ENCODE peak calls at places on chromosomes 5 and 9, in six cellular contexts. J is GM23248; X is aorta; M is transverse colon; D is CD8-positive, alpha-beta T cell; B is astrocyte. Y is an unnamed sample.

GRCh38 chr5:33260098-33260497 is 180.7 kb upstream of the TARS1 start:
- DNase-seq in J (peak; percentile 70), D (no peak), X (no peak), B (peak; percentile 45), M (no peak), Y (no peak)

GRCh38 chr9:34556951-34557350 is 32.6 kb downstream of the CNTFR start:
- DNase-seq in D (no peak), X (peak; percentile 15), B (no peak), J (no peak), M (no peak), Y (no peak)

GRCh38 chr9:127958728-127959127 is 21.1 kb upstream of the DPM2 start:
- DNase-seq in D (no peak), X (no peak), M (no peak), J (no peak), B (no peak), Y (no peak)

GRCh38 chr9:114592356-114592755 is 4.8 kb downstream of the ATP6V1G1 start:
- DNase-seq in B (no peak), J (peak; percentile 49), X (no peak), M (peak; percentile 37), D (peak; percentile 31), Y (no peak)

GRCh38 chr5:6962256-6962655 is 249.0 kb downstream of the TENT4A start:
- DNase-seq in M (no peak), J (no peak), B (no peak), D (no peak), X (no peak), Y (no peak)

GRCh38 chr5:90545511-90545910 is 13.1 kb upstream of the ADGRV1 start:
- DNase-seq in M (no peak), X (no peak), J (no peak), D (no peak), B (no peak), Y (no peak)

GRCh38 chr9:96217358-96217755 is 84.6 kb downstream of the HSD17B3 start:
- DNase-seq in J (no peak), X (no peak), D (no peak), B (no peak), M (peak; percentile 13), Y (peak; percentile 70)

GRCh38 chr5:176609724-176610429 is at the start of gene GPRIN1:
- DNase-seq in D (no peak), X (peak; percentile 85), M (peak; percentile 44), B (no peak), J (peak; percentile 80), Y (peak; percentile 85)

GRCh38 chr9:36755019-36755418 is 182.3 kb downstream of the MELK start:
- DNase-seq in X (no peak), M (no peak), J (no peak), B (no peak), D (no peak), Y (no peak)

GRCh38 chr5:139181835-139182452 is 16.2 kb downstream of the SIL1 start:
- DNase-seq in M (peak; percentile 39), B (peak; percentile 61), X (no peak), J (peak; percentile 65), D (no peak), Y (peak; percentile 39)

GRCh38 chr9:32524558-32525461 is 1.2 kb downstream of the RIGI start:
- DNase-seq in X (no peak), D (no peak), J (peak; percentile 25), B (peak; percentile 9), M (no peak), Y (no peak)

GRCh38 chr5:97162045-97162444 is 19.6 kb upstream of the LIX1 start:
- DNase-seq in M (peak; percentile 77), J (peak; percentile 72), B (peak; percentile 57), D (no peak), X (no peak), Y (peak; percentile 85)

GRCh38 chr9:77512876-77513275 is 135.2 kb downstream of the GNA14 start:
- DNase-seq in X (no peak), M (no peak), B (no peak), J (no peak), D (no peak), Y (peak; percentile 25)

GRCh38 chr5:98781520-98781919 is 8.1 kb downstream of the RGMB start:
- DNase-seq in M (no peak), J (peak; percentile 40), D (no peak), B (no peak), X (no peak), Y (no peak)

GRCh38 chr5:98780390-98780789 is 6.9 kb downstream of the RGMB start:
- DNase-seq in D (no peak), J (peak; percentile 54), M (no peak), B (peak; percentile 45), X (no peak), Y (no peak)

GRCh38 chr5:98781964-98782363 is 8.5 kb downstream of the RGMB start:
- DNase-seq in J (peak; percentile 29), M (no peak), D (no peak), X (no peak), B (no peak), Y (no peak)

GRCh38 chr5:98777295-98777694 is 3.8 kb downstream of the RGMB start:
- DNase-seq in B (no peak), J (peak; percentile 41), X (no peak), D (no peak), M (no peak), Y (no peak)

DNA sequence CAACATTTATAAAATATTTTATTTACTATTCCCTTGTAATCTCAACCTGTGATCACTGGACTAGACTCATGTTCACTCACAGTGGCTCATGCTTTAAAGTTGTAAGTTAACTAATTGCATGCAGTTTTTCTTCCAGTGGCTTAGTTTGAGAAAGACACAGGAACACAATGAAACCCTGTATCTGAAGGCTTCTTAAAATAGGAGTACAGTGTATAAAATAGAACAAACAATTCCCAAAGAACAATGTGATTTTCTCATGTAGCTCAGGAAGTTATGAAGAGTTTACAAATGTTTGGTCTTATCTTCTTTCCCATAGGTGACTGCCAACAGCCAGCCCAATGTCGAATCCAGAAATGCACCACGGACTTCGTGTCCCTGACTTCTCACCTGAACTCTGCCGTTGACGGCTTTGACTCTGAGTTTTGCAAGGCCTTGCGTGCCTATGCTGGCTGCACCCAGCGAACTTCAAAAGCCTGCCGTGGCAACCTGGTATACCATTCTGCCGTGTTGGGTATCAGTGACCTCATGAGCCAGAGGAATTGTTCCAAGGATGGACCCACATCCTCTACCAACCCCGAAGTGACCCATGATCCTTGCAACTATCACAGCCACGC is 5.9 kb downstream of the RGMB start:
- DNase-seq in J (peak; percentile 44), D (no peak), M (peak; percentile 47), X (no peak), B (no peak), Y (no peak)
- H3K27ac ChIP-seq in J (peak overlapping the region; percentile 94), D (no peak overlapping the region), M (peak overlapping the region; percentile 91), X (no peak overlapping the region), B (no peak overlapping the region), Y (no peak overlapping the region)

DNA sequence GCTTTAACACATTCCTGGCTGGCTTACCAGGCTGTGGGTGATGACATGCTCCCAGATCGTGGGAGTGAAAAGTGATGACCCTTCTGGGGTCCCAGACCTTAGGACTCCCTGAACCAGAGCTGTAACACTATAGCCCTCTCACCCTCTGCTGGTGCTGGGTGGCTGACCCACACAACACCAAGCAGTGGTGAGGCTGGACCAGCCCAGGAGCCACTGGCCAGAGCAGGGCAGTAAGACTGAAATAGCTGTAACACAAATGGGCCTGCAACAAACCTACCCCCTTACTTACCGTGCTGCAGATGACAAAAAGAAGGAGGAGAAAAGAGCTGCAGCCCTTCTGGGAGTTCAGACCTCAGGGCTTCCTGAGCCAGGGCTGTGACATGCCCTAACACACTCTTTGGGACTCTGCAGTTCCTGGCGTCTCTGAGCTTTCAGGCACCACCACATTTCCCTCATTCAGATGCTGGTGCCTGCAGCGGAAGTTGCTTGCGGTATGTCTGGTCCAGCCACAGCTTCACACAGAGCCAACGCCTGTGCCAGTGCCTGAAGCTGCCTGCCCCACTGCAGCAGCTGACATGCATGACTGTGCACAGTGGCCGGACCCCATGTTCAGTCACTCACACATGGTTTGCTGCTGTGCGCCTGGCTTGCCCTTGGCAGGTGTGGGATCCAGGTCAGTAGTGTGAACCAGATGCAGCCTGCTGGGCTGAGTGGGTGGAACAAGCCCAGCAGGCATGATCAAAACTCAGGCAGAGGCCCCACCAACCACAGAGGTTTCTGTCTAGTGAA is 1247.4 kb downstream of the EFNA5 start:
- DNase-seq in X (no peak), J (no peak), D (no peak), M (no peak), B (no peak), Y (no peak)
- H3K27ac ChIP-seq in X (no peak overlapping the region), J (no peak overlapping the region), D (no peak overlapping the region), M (no peak overlapping the region), B (no peak overlapping the region), Y (no peak overlapping the region)

GRCh38 chr5:14834062-14834461 is 37.5 kb downstream of the ANKH start:
- DNase-seq in B (no peak), X (no peak), J (no peak), D (no peak), M (no peak), Y (no peak)
- H3K27ac ChIP-seq in B (no peak overlapping the region), X (no peak overlapping the region), J (no peak overlapping the region), D (no peak overlapping the region), M (no peak overlapping the region), Y (no peak overlapping the region)

DNA sequence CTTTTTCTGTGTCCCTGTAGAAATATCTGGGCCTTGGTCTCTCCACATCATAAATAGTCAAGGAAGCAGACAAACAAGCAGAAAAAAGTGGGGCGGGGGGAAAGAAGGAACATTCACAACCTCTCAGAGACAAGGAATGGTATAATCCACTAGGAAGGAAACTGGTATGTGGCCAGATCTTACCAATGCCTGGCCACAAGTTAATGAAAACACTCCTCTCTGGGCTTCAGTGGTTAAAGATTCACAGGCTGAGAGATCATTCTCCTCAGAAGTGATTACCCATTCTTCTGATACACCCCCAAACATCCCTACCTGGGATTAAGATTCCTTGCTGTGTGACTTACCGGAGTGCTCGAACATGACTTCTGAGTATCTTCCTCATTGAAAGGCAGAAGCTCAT is 290.6 kb downstream of the MARCHF11 start:
- DNase-seq in X (no peak), J (no peak), B (no peak), M (no peak), D (no peak), Y (no peak)
- H3K27ac ChIP-seq in X (no peak overlapping the region), J (no peak overlapping the region), B (no peak overlapping the region), M (no peak overlapping the region), D (no peak overlapping the region), Y (no peak overlapping the region)

GRCh38 chr5:3346111-3346820 is 249.4 kb upstream of the IRX1 start:
- DNase-seq in M (no peak), B (no peak), J (no peak), D (no peak), X (peak; percentile 73), Y (no peak)

GRCh38 chr5:3348576-3349535 is 246.8 kb upstream of the IRX1 start:
- DNase-seq in J (no peak), B (no peak), D (no peak), M (no peak), X (peak; percentile 57), Y (no peak)

GRCh38 chr5:3349704-3350565 is 245.7 kb upstream of the IRX1 start:
- DNase-seq in B (no peak), D (no peak), J (no peak), X (peak; percentile 39), M (no peak), Y (no peak)

GRCh38 chr5:3345195-3345594 is 250.4 kb upstream of the IRX1 start:
- DNase-seq in M (no peak), J (no peak), B (no peak), D (no peak), X (peak; percentile 52), Y (no peak)

DNA sequence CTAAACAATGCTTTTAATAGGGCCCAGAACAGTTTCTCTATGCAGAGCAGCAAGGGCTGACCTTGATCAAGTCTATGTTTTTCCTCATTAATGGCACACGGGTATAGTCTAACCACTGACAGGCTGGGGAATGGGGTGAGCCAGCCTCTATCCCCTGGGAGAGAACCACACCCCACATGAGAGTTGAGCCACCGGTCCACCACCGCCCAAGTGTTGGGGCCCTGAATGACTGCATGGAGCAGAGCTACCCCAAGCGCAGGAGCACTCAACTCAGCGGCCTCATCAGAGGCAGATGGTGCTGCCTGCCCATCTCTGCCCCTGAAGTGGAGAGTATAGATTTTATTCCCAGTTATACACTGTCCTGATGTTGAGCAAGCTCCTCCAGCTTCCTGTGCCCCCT is 247.9 kb upstream of the IRX1 start:
- DNase-seq in X (no peak), D (no peak), J (no peak), B (no peak), M (no peak), Y (no peak)
- H3K27ac ChIP-seq in X (no peak overlapping the region), D (no peak overlapping the region), J (no peak overlapping the region), B (no peak overlapping the region), M (no peak overlapping the region), Y (no peak overlapping the region)

Y was measured in hepatocyte.